ENCODE peak calls at places on chromosomes 4 and X, in six cellular contexts. S, Q, I, Y, P and H are unnamed samples. For H3K4me1, the result is how much of the 10 kb centered on the place peaks cover.

GRCh38 chrX:16138108-16138427 is 14.7 kb downstream of the GRPR start:
- DNase-seq in Q (no peak), I (peak), S (no peak), Y (peak), P (no peak), H (no peak)

GRCh38 chr4:3337357-3337732 is 44.5 kb downstream of the RGS12 start:
- DNase-seq in I (no peak), Y (no peak), S (no peak), Q (no peak), P (no peak), H (no peak)

GRCh38 chrX:455673-456072 is 69.0 kb upstream of the PPP2R3B start:
- DNase-seq in S (no peak), I (no peak), Q (no peak), Y (no peak), P (no peak), H (no peak)

GRCh38 chr4:177051473-177052060 is 258.1 kb upstream of the NEIL3 start:
- DNase-seq in Q (no peak), Y (no peak), S (peak), I (peak), P (no peak), H (no peak)

GRCh38 chr4:77701111-77701510 is 95.5 kb downstream of the CXCL13 start:
- DNase-seq in S (no peak), I (no peak), Y (no peak), Q (no peak), P (no peak), H (no peak)

GRCh38 chrX:133652185-133652584 is 236.9 kb upstream of the GPC4 start:
- DNase-seq in P (no peak), Q (no peak), I (no peak), Y (no peak), S (no peak), H (no peak)

GRCh38 chr4:151324449-151325319 is 721 bp downstream of the SH3D19 start:
- DNase-seq in P (peak), Q (peak), I (peak), Y (no peak), S (peak), H (no peak)

GRCh38 chr4:24686866-24687672 is 102.7 kb upstream of the DHX15 start:
- DNase-seq in Y (no peak), P (no peak), S (peak), I (peak), Q (peak), H (no peak)

GRCh38 chr4:185640809-185641675 is 105.7 kb upstream of the PDLIM3 start:
- DNase-seq in P (no peak), Y (peak), S (no peak), Q (no peak), I (peak), H (no peak)

GRCh38 chrX:136491832-136492231 is 4.1 kb downstream of the BRS3 start:
- DNase-seq in Q (no peak), P (no peak), I (peak), S (no peak), Y (no peak), H (no peak)

GRCh38 chr4:182189107-182189878 is 53.9 kb upstream of the TENM3 start:
- DNase-seq in I (no peak), P (no peak), Y (no peak), Q (no peak), S (no peak), H (no peak)

GRCh38 chrX:9681422-9681821 is 84.2 kb downstream of the GPR143 start:
- DNase-seq in P (no peak), S (no peak), Y (no peak), I (no peak), Q (no peak), H (no peak)

GRCh38 chrX:107008034-107008433 is 8.0 kb upstream of the MORC4 start:
- DNase-seq in S (no peak), I (no peak), Q (no peak), P (no peak), Y (no peak), H (no peak)

GRCh38 chr4:68180858-68181531 is 51.3 kb upstream of the TMPRSS11F start:
- DNase-seq in S (no peak), Q (no peak), Y (no peak), I (no peak), P (no peak), H (no peak)

GRCh38 chrX:130676861-130677260 is 226.1 kb downstream of the ENOX2 start:
- DNase-seq in P (no peak), S (no peak), Q (no peak), Y (no peak), I (no peak), H (no peak)

GRCh38 chrX:25873196-25873595 is 264.9 kb upstream of the MAGEB18 start:
- DNase-seq in Y (no peak), P (no peak), I (no peak), Q (no peak), S (no peak), H (no peak)

GRCh38 chr4:149344436-149344835 is 471.2 kb downstream of the IQCM start:
- DNase-seq in Y (no peak), Q (no peak), P (no peak), I (no peak), S (no peak), H (no peak)

GRCh38 chr4:184150102-184150839 is 67.4 kb downstream of the ENPP6 start:
- DNase-seq in I (no peak), Y (no peak), S (no peak), Q (no peak), P (no peak), H (no peak)

GRCh38 chrX:153474718-153475117 is 4.3 kb upstream of the HAUS7 start:
- DNase-seq in I (peak), P (peak), Y (peak), S (peak), Q (peak), H (peak)

GRCh38 chr4:158161561-158162354 is 11.1 kb downstream of the GASK1B start:
- DNase-seq in P (peak), I (peak), Y (no peak), Q (no peak), S (no peak), H (no peak)

GRCh38 chr4:175422331-175422730 is 389.7 kb downstream of the GPM6A start:
- DNase-seq in Y (no peak), S (no peak), I (no peak), Q (no peak), P (no peak), H (no peak)

GRCh38 chr4:138898282-138898681 is 117.3 kb upstream of the NOCT start:
- DNase-seq in Y (no peak), I (peak), S (no peak), P (no peak), Q (no peak), H (no peak)

GRCh38 chr4:38430841-38431240 is 233.2 kb upstream of the KLF3 start:
- DNase-seq in Q (no peak), I (no peak), S (no peak), Y (no peak), P (no peak), H (no peak)

GRCh38 chr4:185004562-185005208 is 13.6 kb upstream of the HELT start:
- DNase-seq in Q (peak), Y (no peak), S (peak), I (peak), P (no peak), H (no peak)

GRCh38 chr4:148067307-148067916 is 335.5 kb downstream of the ARHGAP10 start:
- DNase-seq in P (no peak), Q (no peak), S (no peak), I (no peak), Y (no peak), H (no peak)

GRCh38 chrX:27966492-27966891 is 14.8 kb downstream of the DCAF8L1 start:
- DNase-seq in Y (no peak), P (no peak), S (peak), Q (no peak), I (no peak), H (no peak)

GRCh38 chr4:13988347-13989265 is 361.1 kb upstream of the BOD1L1 start:
- DNase-seq in P (no peak), Y (no peak), Q (no peak), S (peak), I (peak), H (no peak)
- H3K4me1 ChIP-seq in P (under half), Y (under half), Q (under half), S (under half), I (under half), H (under half)

GRCh38 chr4:26864904-26865303 is 4.3 kb downstream of the STIM2 start:
- DNase-seq in S (no peak), I (no peak), P (no peak), Q (no peak), Y (no peak), H (no peak)
- H3K4me3 ChIP-seq in S (no peak), I (no peak), P (no peak), Q (no peak), Y (no peak), H (no peak)

DNA sequence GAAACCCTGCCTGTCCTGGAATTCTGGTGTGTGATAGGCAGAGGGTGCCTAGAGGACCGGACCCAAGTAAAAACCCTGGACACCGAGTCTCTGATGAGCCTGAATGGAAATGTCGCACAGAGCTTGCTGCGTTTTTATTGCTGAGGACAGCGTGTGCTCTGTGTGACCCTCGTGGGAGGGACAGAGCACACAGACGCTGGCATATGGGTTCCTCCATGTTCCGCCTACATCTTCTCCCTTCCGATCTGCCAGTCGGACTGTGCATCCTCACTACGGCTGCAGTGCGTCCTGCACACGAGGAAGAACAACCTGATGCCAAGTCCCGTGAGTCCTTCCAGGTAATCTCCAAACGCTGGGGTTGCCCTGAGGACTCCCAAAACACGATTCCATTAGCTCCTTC is 68.3 kb downstream of the AFAP1 start:
- DNase-seq in I (no peak), S (no peak), P (no peak), Y (no peak), Q (no peak), H (no peak)
- H3K27ac ChIP-seq in I (no peak), S (no peak), P (peak), Y (no peak), Q (peak), H (no peak)

GRCh38 chrX:65689377-65689776 is 21.9 kb downstream of the MSN start:
- DNase-seq in Q (no peak), I (peak), S (no peak), P (no peak), Y (no peak), H (no peak)
- H3K4me1 ChIP-seq in Q (under half), I (under half), S (under half), P (under half), Y (half or more), H (half or more)

GRCh38 chr4:42445038-42445437 is 47.8 kb downstream of the SHISA3 start:
- DNase-seq in Y (no peak), P (no peak), I (no peak), Q (no peak), S (no peak), H (no peak)
- H3K4me3 ChIP-seq in Y (no peak), P (no peak), I (no peak), Q (no peak), S (no peak), H (no peak)